ENCODE peak calls at places on chromosomes 12 and 14, in four cellular contexts. B, M, V and E are unnamed samples. For H3K36me3, H3K27me3 and H3K4me1, the result is how much of the 10 kb centered on the place peaks cover.

GRCh38 chr12:131039551-131039950 is 85.8 kb downstream of the ADGRD1 start:
- DNase-seq in B (no peak), V (no peak), M (no peak), E (no peak)

GRCh38 chr12:128140551-128140950 is 126.4 kb upstream of the TMEM132C start:
- DNase-seq in B (no peak), M (no peak), V (no peak), E (no peak)

GRCh38 chr14:76201162-76201561 is 49.4 kb downstream of the GPATCH2L start:
- DNase-seq in B (no peak), V (no peak), M (no peak), E (no peak)

GRCh38 chr12:75923964-75924666 is 107.5 kb downstream of the PHLDA1 start:
- DNase-seq in B (no peak), M (no peak), V (no peak), E (no peak)

GRCh38 chr14:93317836-93318807 is 14.7 kb downstream of the BTBD7 start:
- DNase-seq in B (no peak), M (no peak), V (no peak), E (no peak)

GRCh38 chr12:45089417-45089816 is 38.5 kb upstream of the DBX2 start:
- DNase-seq in B (no peak), M (no peak), V (no peak), E (no peak)

GRCh38 chr12:31984806-31985591 is 25.8 kb downstream of the RESF1 start:
- DNase-seq in M (no peak), B (no peak), V (no peak), E (no peak)

GRCh38 chr12:116160196-116160595 is 117.3 kb downstream of the MED13L start:
- DNase-seq in M (no peak), B (peak), V (no peak), E (no peak)

GRCh38 chr14:38762436-38762835 is 340.6 kb downstream of the SEC23A start:
- DNase-seq in M (no peak), B (no peak), V (no peak), E (no peak)

GRCh38 chr12:113155641-113156040 is 6.1 kb downstream of the CFAP73 start:
- DNase-seq in V (no peak), M (no peak), B (no peak), E (no peak)

GRCh38 chr14:42112108-42112507 is 505.4 kb downstream of the LRFN5 start:
- DNase-seq in B (no peak), V (no peak), M (no peak), E (no peak)

GRCh38 chr12:50550530-50551223 is 45.9 kb downstream of the DIP2B start:
- DNase-seq in M (no peak), V (no peak), B (no peak), E (no peak)

GRCh38 chr12:2417761-2418160 is 365.0 kb downstream of the CACNA1C start:
- DNase-seq in M (no peak), V (no peak), B (no peak), E (no peak)

GRCh38 chr14:69657961-69658360 is 46.6 kb downstream of the SUSD6 start:
- DNase-seq in M (no peak), B (no peak), V (no peak), E (no peak)

GRCh38 chr12:109766251-109766778 is 52.7 kb downstream of the FAM222A start:
- DNase-seq in B (no peak), V (no peak), M (no peak), E (peak)

GRCh38 chr12:91767237-91767636 is 378.4 kb downstream of the BTG1 start:
- DNase-seq in V (no peak), M (no peak), B (no peak), E (no peak)

GRCh38 chr14:24392327-24393098 is 6.3 kb upstream of the NYNRIN start:
- DNase-seq in V (no peak), M (no peak), B (peak), E (no peak)

GRCh38 chr14:64760146-64760755 is 56.0 kb downstream of the PLEKHG3 start:
- DNase-seq in B (peak), V (no peak), M (no peak), E (no peak)

GRCh38 chr12:92561543-92561899 is 141.3 kb upstream of the PLEKHG7 start:
- DNase-seq in B (no peak), M (peak), V (no peak), E (peak)

GRCh38 chr14:101600336-101600890 is 39.1 kb downstream of the DIO3 start:
- DNase-seq in V (no peak), B (no peak), M (no peak), E (no peak)

GRCh38 chr12:80175307-80175930 is 76.1 kb downstream of the OTOGL start:
- DNase-seq in V (no peak), M (no peak), B (no peak), E (no peak)

GRCh38 chr14:85619866-85620265 is 89.9 kb downstream of the FLRT2 start:
- DNase-seq in M (no peak), V (no peak), B (no peak), E (no peak)

GRCh38 chr12:113772505-113773030 is 193.6 kb downstream of the RBM19 start:
- DNase-seq in V (no peak), B (no peak), M (no peak), E (no peak)

GRCh38 chr12:16844875-16845274 is 238.9 kb upstream of the LMO3 start:
- DNase-seq in V (no peak), M (no peak), B (no peak), E (no peak)

GRCh38 chr14:59595071-59595470 is 18.5 kb upstream of the CCDC175 start:
- DNase-seq in M (no peak), B (no peak), V (no peak), E (no peak)

GRCh38 chr12:113372371-113372770 is 14.0 kb downstream of the PLBD2 start:
- DNase-seq in V (no peak), M (no peak), B (no peak), E (no peak)

GRCh38 chr12:59620326-59620725 is 24.5 kb downstream of the SLC16A7 start:
- DNase-seq in B (no peak), M (no peak), V (no peak), E (no peak)

GRCh38 chr14:37655418-37655817 is 60.0 kb downstream of the TTC6 start:
- DNase-seq in B (peak), M (no peak), V (no peak), E (no peak)

DNA sequence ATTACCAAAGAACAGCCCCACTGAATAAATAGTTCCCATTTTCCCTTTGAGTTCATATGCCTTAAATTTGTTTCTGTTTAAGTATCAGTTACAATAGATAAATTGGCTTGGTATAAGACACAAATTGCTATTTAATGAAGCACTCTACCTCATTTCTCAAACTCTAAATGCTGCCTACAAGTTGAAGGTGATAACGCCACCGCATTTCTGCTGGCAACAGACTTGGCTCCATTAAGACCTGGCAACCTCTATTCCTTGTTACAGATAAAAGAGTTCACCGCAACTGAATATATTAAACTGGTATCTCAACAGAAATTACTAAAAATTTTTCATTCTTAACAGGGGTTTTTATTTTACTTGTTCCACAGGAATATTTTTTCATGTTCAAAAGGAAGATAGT is 35.6 kb downstream of the GXYLT1 start:
- DNase-seq in B (no peak), M (no peak), V (no peak), E (no peak)
- H3K36me3 ChIP-seq in B (under half), M (under half), V (under half), E (under half)

DNA sequence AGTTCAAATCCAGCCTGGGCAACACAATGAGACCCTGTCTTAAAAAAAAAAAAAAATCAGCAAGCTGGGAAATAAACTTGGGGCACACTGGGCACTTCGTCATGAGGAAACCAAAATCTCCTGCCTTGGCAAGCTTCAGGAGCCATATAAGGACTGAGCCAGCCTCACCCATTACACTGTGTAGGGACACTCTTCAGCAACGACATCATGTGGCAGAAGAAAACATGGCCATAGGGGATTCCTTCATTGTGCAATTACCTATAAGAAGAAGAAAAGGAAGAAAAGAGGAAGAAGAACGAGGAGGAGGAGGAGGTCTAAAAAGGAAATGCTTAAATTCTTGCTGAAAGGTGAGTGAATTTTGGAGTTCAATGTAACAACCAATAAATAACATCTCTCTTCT is 26.1 kb upstream of the IFNG start:
- DNase-seq in M (no peak), V (no peak), B (no peak), E (no peak)
- H3K27me3 ChIP-seq in M (under half), V (under half), B (under half), E (under half)

GRCh38 chr14:74492413-74493342 is at the start of gene NPC2:
- DNase-seq in B (no peak), M (no peak), V (no peak), E (no peak)
- H3K4me1 ChIP-seq in B (under half), M (under half), V (half or more), E (under half)

DNA sequence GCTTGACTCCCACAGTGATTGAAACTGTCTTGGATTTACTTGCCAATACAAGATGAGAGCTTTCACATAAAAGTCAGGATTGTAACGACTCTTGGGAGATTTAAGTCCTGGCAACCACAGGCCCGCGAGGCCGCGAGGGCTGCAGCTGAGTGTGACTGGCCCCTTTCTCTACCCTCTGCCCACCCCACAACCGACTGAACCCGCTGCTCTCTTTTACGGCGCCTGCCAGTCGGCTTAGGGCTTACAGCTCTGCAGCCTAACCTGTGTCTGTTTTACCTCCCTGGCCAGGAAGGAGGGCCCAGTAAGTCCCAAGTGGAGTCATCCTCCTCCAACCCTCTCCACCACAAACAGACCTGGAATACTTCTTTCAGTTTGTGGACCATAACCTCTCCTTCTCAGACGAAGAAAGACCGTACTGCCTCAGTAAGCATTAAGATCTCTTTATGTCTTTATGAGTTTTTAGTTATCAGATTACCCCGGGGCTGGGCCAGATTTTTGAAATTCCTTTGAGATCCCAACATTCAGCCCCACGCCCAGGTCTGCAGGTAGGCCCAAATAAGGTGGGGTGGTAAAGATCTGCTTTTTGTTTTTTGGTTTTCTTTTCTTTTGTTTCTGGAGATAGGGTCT is 12.6 kb upstream of the TIGAR start:
- DNase-seq in V (no peak), M (no peak), B (no peak), E (peak)
- H3K36me3 ChIP-seq in V (under half), M (under half), B (under half), E (under half)

DNA sequence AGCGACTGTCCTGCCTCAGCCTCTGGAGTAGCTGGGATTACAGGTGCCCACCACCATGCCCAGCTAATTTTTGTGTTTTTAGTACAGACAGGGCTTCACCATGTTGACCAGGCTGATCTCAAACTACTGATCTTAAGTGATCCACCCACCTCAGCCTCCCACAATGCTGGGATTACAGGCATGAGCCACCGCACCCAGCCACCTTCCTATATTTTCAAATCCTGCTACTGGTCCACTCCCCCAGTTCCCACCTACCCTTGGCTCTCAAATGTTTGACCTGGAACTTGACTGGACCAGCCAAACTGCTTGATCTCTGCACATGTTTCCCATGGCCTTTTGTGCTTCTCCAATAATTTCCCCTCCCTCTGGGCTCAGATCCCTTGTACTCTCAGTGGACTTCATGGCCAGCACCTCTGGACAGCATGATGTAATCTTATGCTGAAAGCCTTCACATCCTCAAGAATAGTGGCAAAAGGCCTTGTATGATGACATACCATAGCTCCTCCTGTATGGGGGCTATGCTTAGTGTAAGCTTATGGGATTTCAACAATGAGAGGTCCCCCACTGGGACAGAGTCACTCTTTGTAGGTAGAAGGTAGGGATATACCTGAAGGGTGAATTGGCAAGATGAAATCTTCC is 2.5 kb upstream of the CCDC184 start:
- DNase-seq in V (no peak), M (no peak), B (no peak), E (no peak)
- H3K27me3 ChIP-seq in V (half or more), M (under half), B (under half), E (under half)

GRCh38 chr12:42484996-42485395 is 104.5 kb downstream of the PRICKLE1 start:
- DNase-seq in M (no peak), V (no peak), B (no peak), E (no peak)
- H3K4me1 ChIP-seq in M (under half), V (half or more), B (under half), E (under half)

GRCh38 chr14:99742074-99742473 is 51.1 kb upstream of the EML1 start:
- DNase-seq in M (no peak), V (no peak), B (no peak), E (no peak)
- H3K36me3 ChIP-seq in M (under half), V (under half), B (under half), E (under half)